ENCODE peak calls at places on chromosomes 13 and 19, in four cellular contexts. One of them, this sample, is unnamed.

GRCh38 chr13:32537580-32538233 is 888 bp downstream of the N4BP2L2 start:
- DNase-seq in GM12878: no peak
- DNase-seq in HepG2: no peak
- DNase-seq in K562: peak
- DNase-seq in this sample: no peak

GRCh38 chr13:99992376-99992775 is 10.8 kb downstream of the ZIC2 start:
- DNase-seq in GM12878: no peak
- DNase-seq in HepG2: no peak
- DNase-seq in K562: no peak
- DNase-seq in this sample: no peak

GRCh38 chr13:97298816-97299215 is 76.7 kb downstream of the MBNL2 start:
- DNase-seq in GM12878: no peak
- DNase-seq in HepG2: no peak
- DNase-seq in K562: no peak
- DNase-seq in this sample: no peak

GRCh38 chr13:36157475-36157874 is 26.3 kb upstream of the DCLK1 start:
- DNase-seq in GM12878: no peak
- DNase-seq in HepG2: no peak
- DNase-seq in K562: no peak
- DNase-seq in this sample: no peak

GRCh38 chr19:56720281-56720680 is 48.7 kb upstream of the ZNF835 start:
- DNase-seq in GM12878: no peak
- DNase-seq in HepG2: peak
- DNase-seq in K562: no peak
- DNase-seq in this sample: no peak

GRCh38 chr19:518292-519231 is 11.3 kb downstream of the TPGS1 start:
- DNase-seq in GM12878: no peak
- DNase-seq in HepG2: no peak
- DNase-seq in K562: peak
- DNase-seq in this sample: no peak

GRCh38 chr19:35903550-35904179 is 1.3 kb downstream of the HCST start:
- DNase-seq in GM12878: peak
- DNase-seq in HepG2: peak
- DNase-seq in K562: peak
- DNase-seq in this sample: peak

GRCh38 chr13:107642841-107643240 is 572.5 kb downstream of the LIG4 start:
- DNase-seq in GM12878: no peak
- DNase-seq in HepG2: no peak
- DNase-seq in K562: no peak
- DNase-seq in this sample: no peak

GRCh38 chr19:33547676-33548075 is 26.1 kb upstream of the PEPD start:
- DNase-seq in GM12878: no peak
- DNase-seq in HepG2: no peak
- DNase-seq in K562: no peak
- DNase-seq in this sample: no peak

GRCh38 chr13:50365683-50366391 is 350.6 kb downstream of the KCNRG start:
- DNase-seq in GM12878: peak
- DNase-seq in HepG2: peak
- DNase-seq in K562: no peak
- DNase-seq in this sample: no peak

GRCh38 chr19:1811472-1811894 is 593 bp downstream of the ATP8B3 start:
- DNase-seq in GM12878: no peak
- DNase-seq in HepG2: peak
- DNase-seq in K562: peak
- DNase-seq in this sample: no peak
- TF ChIP-seq TARDBP in GM12878: no peak
- TF ChIP-seq TARDBP in HepG2: no peak
- TF ChIP-seq TARDBP in K562: no peak
- TF ChIP-seq TARDBP in this sample: no peak

GRCh38 chr13:45876781-45877180 is 25.2 kb upstream of the SIAH3 start:
- DNase-seq in GM12878: no peak
- DNase-seq in HepG2: no peak
- DNase-seq in K562: no peak
- DNase-seq in this sample: no peak

GRCh38 chr13:45882626-45883025 is 31.1 kb upstream of the SIAH3 start:
- DNase-seq in GM12878: no peak
- DNase-seq in HepG2: no peak
- DNase-seq in K562: no peak
- DNase-seq in this sample: no peak

GRCh38 chr13:45878966-45879365 is 27.4 kb upstream of the SIAH3 start:
- DNase-seq in GM12878: no peak
- DNase-seq in HepG2: no peak
- DNase-seq in K562: no peak
- DNase-seq in this sample: no peak

GRCh38 chr13:45880242-45880641 is 28.7 kb upstream of the SIAH3 start:
- DNase-seq in GM12878: no peak
- DNase-seq in HepG2: no peak
- DNase-seq in K562: no peak
- DNase-seq in this sample: no peak

GRCh38 chr13:45879666-45880065 is 28.1 kb upstream of the SIAH3 start:
- DNase-seq in GM12878: no peak
- DNase-seq in HepG2: peak
- DNase-seq in K562: peak
- DNase-seq in this sample: peak
- TF ChIP-seq BHLHE40 in GM12878: no peak
- TF ChIP-seq BHLHE40 in HepG2: no peak
- TF ChIP-seq BHLHE40 in K562: no peak
- TF ChIP-seq BHLHE40 in this sample: no peak

DNA sequence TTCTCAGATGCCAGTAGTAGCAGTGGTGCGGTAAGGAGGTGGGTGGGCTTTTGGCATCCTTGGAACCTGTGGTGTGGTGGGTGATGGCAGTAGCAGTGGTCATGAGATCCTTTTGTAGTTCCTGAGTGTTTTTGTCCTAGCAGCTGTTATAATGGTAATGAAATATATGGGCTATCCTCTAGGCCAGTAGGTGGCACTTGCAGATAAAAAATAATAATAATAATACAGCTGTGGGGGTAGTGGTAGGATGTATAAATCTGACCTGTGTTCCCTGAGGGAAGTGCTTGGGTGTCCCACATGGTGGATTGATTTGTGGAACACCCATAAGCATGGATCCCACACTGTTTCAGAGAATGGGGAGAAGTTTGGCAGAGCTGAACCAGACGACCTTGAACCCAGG is 334.0 kb downstream of the SLITRK5 start:
- DNase-seq in GM12878: no peak
- DNase-seq in HepG2: no peak
- DNase-seq in K562: no peak
- DNase-seq in this sample: no peak
- TF ChIP-seq FOXK2 in GM12878: no peak
- TF ChIP-seq FOXK2 in HepG2: no peak
- TF ChIP-seq FOXK2 in K562: no peak
- TF ChIP-seq FOXK2 in this sample: no peak

GRCh38 chr19:16890461-16891184 is 1.8 kb downstream of the F2RL3 start:
- DNase-seq in GM12878: no peak
- DNase-seq in HepG2: no peak
- DNase-seq in K562: peak
- DNase-seq in this sample: no peak

GRCh38 chr19:16888629-16889371 is at the start of gene F2RL3:
- DNase-seq in GM12878: no peak
- DNase-seq in HepG2: no peak
- DNase-seq in K562: peak
- DNase-seq in this sample: no peak

GRCh38 chr19:16891696-16892382 is 3.0 kb downstream of the F2RL3 start:
- DNase-seq in GM12878: no peak
- DNase-seq in HepG2: peak
- DNase-seq in K562: no peak
- DNase-seq in this sample: no peak

GRCh38 chr19:16889429-16889882 is 657 bp downstream of the F2RL3 start:
- DNase-seq in GM12878: no peak
- DNase-seq in HepG2: no peak
- DNase-seq in K562: no peak
- DNase-seq in this sample: no peak

DNA sequence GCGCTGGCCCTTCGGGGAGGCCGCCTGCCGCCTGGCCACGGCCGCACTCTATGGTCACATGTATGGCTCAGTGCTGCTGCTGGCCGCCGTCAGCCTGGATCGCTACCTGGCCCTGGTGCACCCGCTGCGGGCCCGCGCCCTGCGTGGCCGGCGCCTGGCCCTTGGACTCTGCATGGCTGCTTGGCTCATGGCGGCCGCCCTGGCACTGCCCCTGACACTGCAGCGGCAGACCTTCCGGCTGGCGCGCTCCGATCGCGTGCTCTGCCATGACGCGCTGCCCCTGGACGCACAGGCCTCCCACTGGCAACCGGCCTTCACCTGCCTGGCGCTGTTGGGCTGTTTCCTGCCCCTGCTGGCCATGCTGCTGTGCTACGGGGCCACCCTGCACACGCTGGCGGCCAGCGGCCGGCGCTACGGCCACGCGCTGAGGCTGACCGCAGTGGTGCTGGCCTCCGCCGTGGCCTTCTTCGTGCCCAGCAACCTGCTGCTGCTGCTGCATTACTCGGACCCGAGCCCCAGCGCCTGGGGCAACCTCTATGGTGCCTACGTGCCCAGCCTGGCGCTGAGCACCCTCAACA is 1.2 kb downstream of the F2RL3 start:
- DNase-seq in GM12878: no peak
- DNase-seq in HepG2: no peak
- DNase-seq in K562: peak
- DNase-seq in this sample: no peak
- TF ChIP-seq TARDBP in GM12878: no peak
- TF ChIP-seq TARDBP in HepG2: no peak
- TF ChIP-seq TARDBP in K562: no peak
- TF ChIP-seq TARDBP in this sample: no peak

GRCh38 chr13:34941436-34941834 is 635 bp upstream of the NBEA start:
- DNase-seq in GM12878: no peak
- DNase-seq in HepG2: no peak
- DNase-seq in K562: no peak
- DNase-seq in this sample: peak
- TF ChIP-seq BHLHE40 in GM12878: no peak
- TF ChIP-seq BHLHE40 in HepG2: no peak
- TF ChIP-seq BHLHE40 in K562: no peak
- TF ChIP-seq BHLHE40 in this sample: no peak

DNA sequence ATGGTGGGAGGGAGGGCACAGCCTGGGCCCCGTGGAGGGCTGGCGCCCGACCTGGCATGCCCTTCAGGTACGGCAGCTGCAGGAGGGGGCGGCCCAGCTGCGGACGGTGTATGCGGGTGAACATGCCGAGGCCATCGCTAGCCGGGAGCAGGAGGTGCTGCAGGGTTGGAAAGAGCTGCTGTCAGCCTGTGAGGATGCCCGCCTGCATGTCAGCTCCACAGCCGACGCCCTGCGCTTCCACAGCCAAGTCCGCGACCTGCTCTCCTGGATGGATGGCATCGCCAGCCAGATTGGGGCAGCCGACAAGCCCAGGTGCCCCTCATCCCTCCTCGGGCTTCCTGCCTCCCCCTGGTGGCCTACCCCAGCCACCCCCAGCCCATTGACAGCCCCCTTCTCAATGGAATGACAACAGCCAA is 16.6 kb upstream of the SHKBP1 start:
- DNase-seq in GM12878: no peak
- DNase-seq in HepG2: no peak
- DNase-seq in K562: no peak
- DNase-seq in this sample: no peak
- TF ChIP-seq FOXK2 in GM12878: no peak
- TF ChIP-seq FOXK2 in HepG2: no peak
- TF ChIP-seq FOXK2 in K562: no peak
- TF ChIP-seq FOXK2 in this sample: no peak

GRCh38 chr13:94660695-94661324 is 51.5 kb downstream of the SOX21 start:
- DNase-seq in GM12878: no peak
- DNase-seq in HepG2: no peak
- DNase-seq in K562: peak
- DNase-seq in this sample: no peak
- TF ChIP-seq TARDBP in GM12878: no peak
- TF ChIP-seq TARDBP in HepG2: no peak
- TF ChIP-seq TARDBP in K562: no peak
- TF ChIP-seq TARDBP in this sample: no peak

DNA sequence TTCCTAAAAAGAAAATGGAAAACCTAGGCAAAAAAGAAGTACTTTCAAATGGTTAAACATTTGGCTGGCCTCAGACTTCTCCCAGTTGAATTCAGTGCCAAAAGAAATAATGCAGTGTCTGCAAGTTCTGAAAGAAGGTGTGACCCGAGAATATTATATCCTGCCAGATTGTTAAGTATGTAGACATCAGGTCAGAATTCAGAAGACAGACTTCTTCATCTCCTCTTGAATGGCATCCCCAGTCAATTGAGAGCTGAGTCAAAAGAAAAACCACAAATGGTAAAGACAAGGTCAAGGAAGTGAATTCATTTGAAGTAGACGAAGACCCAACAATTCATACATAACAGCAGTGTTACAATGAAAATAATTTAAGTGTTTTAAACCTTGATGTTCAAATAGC is 194.5 kb downstream of the NBEA start:
- DNase-seq in GM12878: no peak
- DNase-seq in HepG2: no peak
- DNase-seq in K562: no peak
- DNase-seq in this sample: no peak
- TF ChIP-seq BHLHE40 in GM12878: no peak
- TF ChIP-seq BHLHE40 in HepG2: no peak
- TF ChIP-seq BHLHE40 in K562: no peak
- TF ChIP-seq BHLHE40 in this sample: no peak